ENCODE peak calls at places on chromosomes 7 and 10, in seven cellular contexts. One of them, this sample, is unnamed.

GRCh38 chr7:30727061-30727945 is 24.6 kb upstream of the INMT start:
- DNase-seq in HCT116: no peak
- DNase-seq in tibial artery: no peak
- DNase-seq in cardiac muscle cell: no peak
- DNase-seq in pancreas: no peak
- DNase-seq in upper lobe of right lung: peak; percentile 46
- DNase-seq in CD4-positive, CD25-positive, alpha-beta regulatory T cell: peak; percentile 93
- DNase-seq in this sample: no peak

GRCh38 chr7:74334026-74334425 is 44.8 kb downstream of the CLIP2 start:
- DNase-seq in HCT116: no peak
- DNase-seq in tibial artery: no peak
- DNase-seq in cardiac muscle cell: no peak
- DNase-seq in pancreas: no peak
- DNase-seq in upper lobe of right lung: no peak
- DNase-seq in CD4-positive, CD25-positive, alpha-beta regulatory T cell: no peak
- DNase-seq in this sample: no peak

GRCh38 chr7:151085691-151086620 is at the start of gene AGAP3:
- DNase-seq in HCT116: peak; percentile 67
- DNase-seq in tibial artery: peak; percentile 89
- DNase-seq in cardiac muscle cell: peak; percentile 94
- DNase-seq in pancreas: peak; percentile 93
- DNase-seq in upper lobe of right lung: peak; percentile 96
- DNase-seq in CD4-positive, CD25-positive, alpha-beta regulatory T cell: peak; percentile 30
- DNase-seq in this sample: peak; percentile 88

GRCh38 chr7:2425749-2426148 is 22.3 kb downstream of the CHST12 start:
- DNase-seq in HCT116: no peak
- DNase-seq in tibial artery: no peak
- DNase-seq in cardiac muscle cell: no peak
- DNase-seq in pancreas: no peak
- DNase-seq in upper lobe of right lung: no peak
- DNase-seq in CD4-positive, CD25-positive, alpha-beta regulatory T cell: no peak
- DNase-seq in this sample: no peak

GRCh38 chr7:11668727-11669126 is 163.3 kb downstream of the THSD7A start:
- DNase-seq in HCT116: no peak
- DNase-seq in tibial artery: no peak
- DNase-seq in cardiac muscle cell: peak; percentile 48
- DNase-seq in pancreas: no peak
- DNase-seq in upper lobe of right lung: no peak
- DNase-seq in CD4-positive, CD25-positive, alpha-beta regulatory T cell: no peak
- DNase-seq in this sample: no peak

GRCh38 chr10:126846959-126847358 is 58.3 kb upstream of the DOCK1 start:
- DNase-seq in HCT116: no peak
- DNase-seq in tibial artery: no peak
- DNase-seq in cardiac muscle cell: no peak
- DNase-seq in pancreas: no peak
- DNase-seq in upper lobe of right lung: no peak
- DNase-seq in CD4-positive, CD25-positive, alpha-beta regulatory T cell: no peak
- DNase-seq in this sample: no peak

GRCh38 chr10:71752391-71753090 is 20.8 kb downstream of the VSIR start:
- DNase-seq in HCT116: no peak
- DNase-seq in tibial artery: no peak
- DNase-seq in cardiac muscle cell: no peak
- DNase-seq in pancreas: no peak
- DNase-seq in upper lobe of right lung: peak; percentile 60
- DNase-seq in CD4-positive, CD25-positive, alpha-beta regulatory T cell: peak; percentile 75
- DNase-seq in this sample: no peak

GRCh38 chr7:5774136-5774535 is 7.3 kb downstream of the RNF216 start:
- DNase-seq in HCT116: no peak
- DNase-seq in tibial artery: no peak
- DNase-seq in cardiac muscle cell: no peak
- DNase-seq in pancreas: no peak
- DNase-seq in upper lobe of right lung: no peak
- DNase-seq in CD4-positive, CD25-positive, alpha-beta regulatory T cell: no peak
- DNase-seq in this sample: no peak

GRCh38 chr7:26201261-26202018 is at the start of gene CBX3:
- DNase-seq in HCT116: peak; percentile 69
- DNase-seq in tibial artery: peak; percentile 88
- DNase-seq in cardiac muscle cell: peak; percentile 95
- DNase-seq in pancreas: peak; percentile 91
- DNase-seq in upper lobe of right lung: peak; percentile 94
- DNase-seq in CD4-positive, CD25-positive, alpha-beta regulatory T cell: peak; percentile 93
- DNase-seq in this sample: peak; percentile 86

GRCh38 chr10:112141297-112141696 is 42.3 kb downstream of the GPAM start:
- DNase-seq in HCT116: no peak
- DNase-seq in tibial artery: no peak
- DNase-seq in cardiac muscle cell: no peak
- DNase-seq in pancreas: no peak
- DNase-seq in upper lobe of right lung: no peak
- DNase-seq in CD4-positive, CD25-positive, alpha-beta regulatory T cell: no peak
- DNase-seq in this sample: no peak

GRCh38 chr7:88927-89921 is 103.1 kb upstream of the FAM20C start:
- DNase-seq in HCT116: no peak
- DNase-seq in tibial artery: peak; percentile 79
- DNase-seq in cardiac muscle cell: no peak
- DNase-seq in pancreas: no peak
- DNase-seq in upper lobe of right lung: peak; percentile 71
- DNase-seq in CD4-positive, CD25-positive, alpha-beta regulatory T cell: no peak
- DNase-seq in this sample: peak; percentile 22

GRCh38 chr7:44973610-44974401 is 5.0 kb downstream of the MYO1G start:
- DNase-seq in HCT116: no peak
- DNase-seq in tibial artery: no peak
- DNase-seq in cardiac muscle cell: no peak
- DNase-seq in pancreas: no peak
- DNase-seq in upper lobe of right lung: peak; percentile 80
- DNase-seq in CD4-positive, CD25-positive, alpha-beta regulatory T cell: peak; percentile 63
- DNase-seq in this sample: no peak

GRCh38 chr10:103843045-103843444 is 12.3 kb downstream of the SH3PXD2A start:
- DNase-seq in HCT116: no peak
- DNase-seq in tibial artery: no peak
- DNase-seq in cardiac muscle cell: no peak
- DNase-seq in pancreas: no peak
- DNase-seq in upper lobe of right lung: no peak
- DNase-seq in CD4-positive, CD25-positive, alpha-beta regulatory T cell: no peak
- DNase-seq in this sample: no peak

GRCh38 chr7:140390466-140391190 is 7.7 kb downstream of the SLC37A3 start:
- DNase-seq in HCT116: no peak
- DNase-seq in tibial artery: no peak
- DNase-seq in cardiac muscle cell: no peak
- DNase-seq in pancreas: no peak
- DNase-seq in upper lobe of right lung: peak; percentile 40
- DNase-seq in CD4-positive, CD25-positive, alpha-beta regulatory T cell: peak; percentile 39
- DNase-seq in this sample: no peak

GRCh38 chr10:121069061-121069850 is 218.1 kb downstream of the WDR11 start:
- DNase-seq in HCT116: peak; percentile 32
- DNase-seq in tibial artery: no peak
- DNase-seq in cardiac muscle cell: no peak
- DNase-seq in pancreas: no peak
- DNase-seq in upper lobe of right lung: no peak
- DNase-seq in CD4-positive, CD25-positive, alpha-beta regulatory T cell: no peak
- DNase-seq in this sample: no peak

GRCh38 chr10:22308390-22308789 is 7.8 kb upstream of the COMMD3 start:
- DNase-seq in HCT116: no peak
- DNase-seq in tibial artery: no peak
- DNase-seq in cardiac muscle cell: no peak
- DNase-seq in pancreas: no peak
- DNase-seq in upper lobe of right lung: no peak
- DNase-seq in CD4-positive, CD25-positive, alpha-beta regulatory T cell: peak; percentile 82
- DNase-seq in this sample: no peak

GRCh38 chr10:79241990-79242619 is 105.2 kb upstream of the PPIF start:
- DNase-seq in HCT116: no peak
- DNase-seq in tibial artery: peak; percentile 78
- DNase-seq in cardiac muscle cell: peak; percentile 45
- DNase-seq in pancreas: peak; percentile 55
- DNase-seq in upper lobe of right lung: peak; percentile 89
- DNase-seq in CD4-positive, CD25-positive, alpha-beta regulatory T cell: peak; percentile 44
- DNase-seq in this sample: peak; percentile 56

GRCh38 chr10:102434251-102434913 is 2.0 kb upstream of the CUEDC2 start:
- DNase-seq in HCT116: no peak
- DNase-seq in tibial artery: no peak
- DNase-seq in cardiac muscle cell: no peak
- DNase-seq in pancreas: no peak
- DNase-seq in upper lobe of right lung: no peak
- DNase-seq in CD4-positive, CD25-positive, alpha-beta regulatory T cell: no peak
- DNase-seq in this sample: no peak

GRCh38 chr10:102435529-102436233 is 3.3 kb upstream of the CUEDC2 start:
- DNase-seq in HCT116: no peak
- DNase-seq in tibial artery: no peak
- DNase-seq in cardiac muscle cell: no peak
- DNase-seq in pancreas: no peak
- DNase-seq in upper lobe of right lung: peak; percentile 85
- DNase-seq in CD4-positive, CD25-positive, alpha-beta regulatory T cell: peak; percentile 90
- DNase-seq in this sample: no peak

GRCh38 chr10:102437515-102437914 is 5.1 kb upstream of the CUEDC2 start:
- DNase-seq in HCT116: no peak
- DNase-seq in tibial artery: no peak
- DNase-seq in cardiac muscle cell: no peak
- DNase-seq in pancreas: no peak
- DNase-seq in upper lobe of right lung: no peak
- DNase-seq in CD4-positive, CD25-positive, alpha-beta regulatory T cell: no peak
- DNase-seq in this sample: no peak

GRCh38 chr10:102435098-102435497 is 2.7 kb upstream of the CUEDC2 start:
- DNase-seq in HCT116: no peak
- DNase-seq in tibial artery: no peak
- DNase-seq in cardiac muscle cell: no peak
- DNase-seq in pancreas: no peak
- DNase-seq in upper lobe of right lung: no peak
- DNase-seq in CD4-positive, CD25-positive, alpha-beta regulatory T cell: no peak
- DNase-seq in this sample: no peak

GRCh38 chr10:102436312-102436711 is 3.9 kb upstream of the CUEDC2 start:
- DNase-seq in HCT116: no peak
- DNase-seq in tibial artery: no peak
- DNase-seq in cardiac muscle cell: no peak
- DNase-seq in pancreas: no peak
- DNase-seq in upper lobe of right lung: no peak
- DNase-seq in CD4-positive, CD25-positive, alpha-beta regulatory T cell: no peak
- DNase-seq in this sample: no peak
- H3K4me1 ChIP-seq in HCT116: no peaks in the 10 kb centered on the region
- H3K4me1 ChIP-seq in tibial artery: peaks cover 21% of the 10 kb centered on the region
- H3K4me1 ChIP-seq in cardiac muscle cell: peaks cover 10% of the 10 kb centered on the region
- H3K4me1 ChIP-seq in pancreas: no peaks in the 10 kb centered on the region
- H3K4me1 ChIP-seq in upper lobe of right lung: peaks cover 26% of the 10 kb centered on the region
- H3K4me1 ChIP-seq in CD4-positive, CD25-positive, alpha-beta regulatory T cell: peaks cover 60% of the 10 kb centered on the region
- H3K4me1 ChIP-seq in this sample: peaks cover 14% of the 10 kb centered on the region

DNA sequence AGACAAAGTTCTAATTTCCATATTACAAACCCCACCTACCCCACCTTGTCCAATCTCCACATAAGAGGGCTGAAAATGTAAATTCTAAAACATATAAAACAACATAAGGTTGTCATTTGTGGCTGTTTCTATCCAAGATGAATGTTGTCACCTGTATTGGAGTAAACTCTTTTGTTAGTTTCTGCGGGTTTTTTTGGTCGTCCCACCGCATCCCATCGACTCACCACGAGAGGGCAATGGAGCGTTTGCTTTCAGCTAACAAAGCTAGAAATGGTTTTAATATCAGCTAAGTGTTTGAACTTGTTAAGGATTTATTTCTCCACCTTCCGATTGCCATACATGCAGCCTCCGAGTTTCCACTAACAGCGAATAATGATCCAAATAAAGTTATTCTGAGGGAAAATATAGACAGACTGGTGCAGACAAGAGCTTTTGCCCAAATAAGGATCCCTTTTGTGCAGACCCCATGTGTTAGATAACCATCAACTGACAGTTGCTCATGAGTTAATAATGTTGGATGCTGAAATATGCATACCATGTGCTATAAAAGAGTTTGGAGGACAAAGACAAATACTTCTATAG is 137.2 kb downstream of the ARID5B start:
- DNase-seq in HCT116: peak; percentile 38
- DNase-seq in tibial artery: peak; percentile 65
- DNase-seq in cardiac muscle cell: peak; percentile 69
- DNase-seq in pancreas: peak; percentile 57
- DNase-seq in upper lobe of right lung: peak; percentile 80
- DNase-seq in CD4-positive, CD25-positive, alpha-beta regulatory T cell: peak; percentile 90
- DNase-seq in this sample: peak; percentile 57
- H3K4me3 ChIP-seq in HCT116: no peak overlapping the region
- H3K4me3 ChIP-seq in tibial artery: no peak overlapping the region
- H3K4me3 ChIP-seq in cardiac muscle cell: no peak overlapping the region
- H3K4me3 ChIP-seq in pancreas: no peak overlapping the region
- H3K4me3 ChIP-seq in upper lobe of right lung: peak overlapping the region; percentile 20
- H3K4me3 ChIP-seq in CD4-positive, CD25-positive, alpha-beta regulatory T cell: peak overlapping the region; percentile 72
- H3K4me3 ChIP-seq in this sample: no peak overlapping the region

GRCh38 chr10:110399163-110400094 is 94.7 kb upstream of the SMNDC1 start:
- DNase-seq in HCT116: peak; percentile 95
- DNase-seq in tibial artery: no peak
- DNase-seq in cardiac muscle cell: no peak
- DNase-seq in pancreas: no peak
- DNase-seq in upper lobe of right lung: no peak
- DNase-seq in CD4-positive, CD25-positive, alpha-beta regulatory T cell: no peak
- DNase-seq in this sample: peak; percentile 19
- H3K27ac ChIP-seq in HCT116: peak overlapping the region; percentile 85
- H3K27ac ChIP-seq in tibial artery: no peak overlapping the region
- H3K27ac ChIP-seq in cardiac muscle cell: no peak overlapping the region
- H3K27ac ChIP-seq in pancreas: peak overlapping the region; percentile 11
- H3K27ac ChIP-seq in upper lobe of right lung: no peak overlapping the region
- H3K27ac ChIP-seq in CD4-positive, CD25-positive, alpha-beta regulatory T cell: no peak overlapping the region
- H3K27ac ChIP-seq in this sample: peak overlapping the region; percentile 36

GRCh38 chr10:110746969-110747608 is 103.0 kb downstream of the RBM20 start:
- DNase-seq in HCT116: no peak
- DNase-seq in tibial artery: no peak
- DNase-seq in cardiac muscle cell: no peak
- DNase-seq in pancreas: no peak
- DNase-seq in upper lobe of right lung: no peak
- DNase-seq in CD4-positive, CD25-positive, alpha-beta regulatory T cell: no peak
- DNase-seq in this sample: peak; percentile 46

GRCh38 chr10:110747609-110748464 is 103.7 kb downstream of the RBM20 start:
- DNase-seq in HCT116: no peak
- DNase-seq in tibial artery: no peak
- DNase-seq in cardiac muscle cell: no peak
- DNase-seq in pancreas: no peak
- DNase-seq in upper lobe of right lung: no peak
- DNase-seq in CD4-positive, CD25-positive, alpha-beta regulatory T cell: no peak
- DNase-seq in this sample: peak; percentile 26

GRCh38 chr10:110748970-110749369 is 104.8 kb downstream of the RBM20 start:
- DNase-seq in HCT116: no peak
- DNase-seq in tibial artery: no peak
- DNase-seq in cardiac muscle cell: no peak
- DNase-seq in pancreas: no peak
- DNase-seq in upper lobe of right lung: no peak
- DNase-seq in CD4-positive, CD25-positive, alpha-beta regulatory T cell: no peak
- DNase-seq in this sample: no peak

GRCh38 chr10:110744767-110745166 is 100.6 kb downstream of the RBM20 start:
- DNase-seq in HCT116: no peak
- DNase-seq in tibial artery: no peak
- DNase-seq in cardiac muscle cell: no peak
- DNase-seq in pancreas: no peak
- DNase-seq in upper lobe of right lung: no peak
- DNase-seq in CD4-positive, CD25-positive, alpha-beta regulatory T cell: no peak
- DNase-seq in this sample: no peak

DNA sequence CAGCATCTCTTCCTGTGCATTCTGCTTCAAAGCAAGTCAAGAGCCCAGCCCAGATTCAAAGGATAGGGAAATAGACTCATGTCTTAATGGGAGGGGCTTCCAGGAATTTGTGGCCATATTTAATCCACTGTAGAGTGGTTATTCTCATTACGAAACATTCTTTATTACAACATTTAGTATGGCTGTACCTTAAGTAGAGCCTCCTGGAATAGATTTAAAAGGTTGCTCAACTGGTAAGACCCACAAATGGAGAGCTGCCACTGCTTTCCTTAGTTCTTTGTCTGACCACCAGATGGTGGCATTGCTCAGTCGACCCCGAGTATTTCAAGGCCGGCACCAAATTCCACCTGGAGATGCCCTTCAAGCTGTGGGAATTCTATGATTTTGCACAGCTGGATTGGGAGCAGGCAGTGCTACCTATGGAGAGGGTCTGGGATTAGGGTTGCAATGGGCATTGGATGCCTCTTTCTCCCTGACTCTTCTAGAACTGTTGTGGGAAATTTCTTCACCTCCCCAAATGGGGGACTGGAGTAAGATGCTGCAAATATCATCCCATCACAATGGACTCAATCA is 102.2 kb downstream of the RBM20 start:
- DNase-seq in HCT116: peak; percentile 63
- DNase-seq in tibial artery: peak; percentile 58
- DNase-seq in cardiac muscle cell: peak; percentile 81
- DNase-seq in pancreas: peak; percentile 73
- DNase-seq in upper lobe of right lung: no peak
- DNase-seq in CD4-positive, CD25-positive, alpha-beta regulatory T cell: peak; percentile 58
- DNase-seq in this sample: peak; percentile 72
- H3K4me1 ChIP-seq in HCT116: no peaks in the 10 kb centered on the region
- H3K4me1 ChIP-seq in tibial artery: no peaks in the 10 kb centered on the region
- H3K4me1 ChIP-seq in cardiac muscle cell: peaks cover 4% of the 10 kb centered on the region
- H3K4me1 ChIP-seq in pancreas: no peaks in the 10 kb centered on the region
- H3K4me1 ChIP-seq in upper lobe of right lung: no peaks in the 10 kb centered on the region
- H3K4me1 ChIP-seq in CD4-positive, CD25-positive, alpha-beta regulatory T cell: peaks cover 3% of the 10 kb centered on the region
- H3K4me1 ChIP-seq in this sample: peaks cover 12% of the 10 kb centered on the region